ENCODE peak calls at places on chromosomes 12 and 14, in four cellular contexts. F, B, A and T are unnamed samples.

GRCh38 chr14:53979141-53979673 is 22.6 kb upstream of the BMP4 start:
- DNase-seq in A (no peak), F (no peak), B (no peak), T (no peak)

GRCh38 chr12:26791328-26791791 is 41.6 kb downstream of the ITPR2 start:
- DNase-seq in F (no peak), B (no peak), A (no peak), T (no peak)

GRCh38 chr14:102935756-102936155 is 13.3 kb downstream of the AMN start:
- DNase-seq in B (no peak), A (no peak), F (no peak), T (no peak)

GRCh38 chr12:21169878-21170472 is 39.0 kb downstream of the SLCO1B1 start:
- DNase-seq in F (no peak), A (no peak), B (no peak), T (peak; percentile 12)

GRCh38 chr12:89862511-89863331 is 154.1 kb upstream of the ATP2B1 start:
- DNase-seq in A (peak; percentile 72), B (no peak), F (no peak), T (peak; percentile 12)

GRCh38 chr12:77118696-77119095 is 53.3 kb upstream of the E2F7 start:
- DNase-seq in F (no peak), A (no peak), B (no peak), T (no peak)

GRCh38 chr12:113186666-113187325 is 1.3 kb downstream of the RITA1 start:
- DNase-seq in A (peak; percentile 82), F (no peak), B (no peak), T (no peak)

GRCh38 chr14:78950654-78951053 is 780.5 kb downstream of the NRXN3 start:
- DNase-seq in A (no peak), B (no peak), F (no peak), T (no peak)

GRCh38 chr14:93713726-93714405 is 74.4 kb downstream of the PRIMA1 start:
- DNase-seq in F (no peak), B (no peak), A (peak; percentile 61), T (no peak)

GRCh38 chr12:28189774-28190320 is 409 bp upstream of the CCDC91 start:
- DNase-seq in A (no peak), B (no peak), F (no peak), T (no peak)

GRCh38 chr14:82366803-82367202 is 833.1 kb upstream of the SEL1L start:
- DNase-seq in F (no peak), B (no peak), A (no peak), T (no peak)

GRCh38 chr12:57476162-57476992 is 3.3 kb downstream of the ARHGAP9 start:
- DNase-seq in B (no peak), A (peak; percentile 94), F (peak; percentile 83), T (no peak)

GRCh38 chr12:45730116-45730841 is 773 bp downstream of the ARID2 start:
- DNase-seq in A (peak; percentile 91), F (no peak), B (no peak), T (peak; percentile 21)

GRCh38 chr14:45140661-45141187 is 5.0 kb downstream of the FANCM start:
- DNase-seq in F (no peak), B (no peak), A (no peak), T (no peak)

GRCh38 chr12:29569392-29569791 is 71.9 kb upstream of the OVCH1 start:
- DNase-seq in A (no peak), F (no peak), B (no peak), T (no peak)

GRCh38 chr14:83548061-83548839 is 1981.7 kb upstream of the FLRT2 start:
- DNase-seq in B (no peak), F (no peak), A (no peak), T (no peak)

GRCh38 chr14:61346793-61347192 is 25.4 kb downstream of the PRKCH start:
- DNase-seq in B (no peak), A (no peak), F (no peak), T (no peak)

GRCh38 chr12:32240833-32241232 is 134.2 kb downstream of the BICD1 start:
- DNase-seq in F (no peak), B (no peak), A (no peak), T (no peak)

GRCh38 chr12:77231548-77231947 is 166.2 kb upstream of the E2F7 start:
- DNase-seq in B (peak; percentile 85), A (no peak), F (no peak), T (peak; percentile 6)

GRCh38 chr12:74890237-74890599 is 319.4 kb downstream of the KCNC2 start:
- DNase-seq in B (no peak), A (no peak), F (no peak), T (peak; percentile 55)

GRCh38 chr12:2052861-2053674 is at the start of gene CACNA1C:
- DNase-seq in B (no peak), F (no peak), A (peak; percentile 82), T (peak; percentile 64)

GRCh38 chr12:106246891-106247730 is 709 bp downstream of the CKAP4 start:
- DNase-seq in B (peak; percentile 90), F (peak; percentile 60), A (peak; percentile 92), T (peak; percentile 36)

GRCh38 chr14:58954052-58954451 is 234.4 kb upstream of the DAAM1 start:
- DNase-seq in F (no peak), B (no peak), A (no peak), T (no peak)

GRCh38 chr12:46908236-46908935 is 82.6 kb upstream of the SLC38A4 start:
- DNase-seq in A (no peak), F (no peak), B (no peak), T (no peak)

GRCh38 chr12:79441534-79441933 is 249.2 kb downstream of the PAWR start:
- DNase-seq in A (no peak), B (no peak), F (no peak), T (no peak)

GRCh38 chr14:49622022-49622607 is 1.5 kb downstream of the MGAT2 start:
- DNase-seq in B (no peak), A (no peak), F (no peak), T (no peak)

GRCh38 chr12:27999970-28000369 is 27.4 kb upstream of the PTHLH start:
- DNase-seq in F (no peak), A (no peak), B (no peak), T (no peak)

GRCh38 chr14:105844810-105845724 is 318.7 kb downstream of the TMEM121 start:
- DNase-seq in F (no peak), A (peak; percentile 70), B (peak; percentile 56), T (no peak)
- TF ChIP-seq POLR2A in F (no peak), A (no peak), B (no peak), T (no peak)

DNA sequence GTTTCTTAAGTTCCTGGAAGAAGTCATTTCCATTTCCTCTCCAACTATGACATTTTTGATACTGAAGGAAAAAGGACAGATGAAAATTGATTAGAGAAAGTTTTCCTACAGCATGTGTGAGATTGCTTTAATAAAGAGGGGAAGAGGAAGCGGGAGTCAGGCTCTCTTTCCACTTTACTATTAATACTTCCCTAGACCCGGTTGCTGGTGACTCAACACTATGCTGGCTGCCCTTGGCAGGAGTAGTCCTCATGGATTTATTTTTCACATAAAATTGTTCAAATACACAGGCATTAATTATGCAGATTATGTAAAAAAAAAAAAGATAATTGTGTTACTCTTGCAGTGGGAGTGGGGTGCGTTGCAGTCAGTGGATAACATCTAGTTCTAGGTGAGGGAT is 293.4 kb downstream of the EGLN3 start:
- DNase-seq in A (no peak), F (no peak), B (no peak), T (no peak)
- TF ChIP-seq POLR2AphosphoS5 in A (no peak), F (no peak), B (no peak), T (no peak)

GRCh38 chr14:35339761-35340406 is 47.7 kb downstream of the PSMA6 start:
- DNase-seq in A (peak; percentile 88), F (no peak), B (no peak), T (no peak)

GRCh38 chr14:35343709-35344474 is 51.7 kb downstream of the PSMA6 start:
- DNase-seq in F (no peak), A (no peak), B (no peak), T (no peak)

GRCh38 chr14:35340616-35341453 is 48.7 kb downstream of the PSMA6 start:
- DNase-seq in A (no peak), F (no peak), B (no peak), T (no peak)

GRCh38 chr14:35342160-35343010 is 50.2 kb downstream of the PSMA6 start:
- DNase-seq in A (no peak), B (no peak), F (no peak), T (peak; percentile 69)

GRCh38 chr14:35341454-35342159 is 49.4 kb downstream of the PSMA6 start:
- DNase-seq in B (peak; percentile 97), F (no peak), A (peak; percentile 94), T (peak; percentile 99)
- TF ChIP-seq POLR2A in B (peak; percentile 48), F (no peak), A (peak; percentile 32), T (peak; percentile 77)

GRCh38 chr12:15629108-15629507 is 160.1 kb downstream of the EPS8 start:
- DNase-seq in B (no peak), F (no peak), A (no peak), T (peak; percentile 7)
- TF ChIP-seq POLR2AphosphoS5 in B (peak; percentile 74), F (no peak), A (no peak), T (peak; percentile 65)

GRCh38 chr12:112116232-112117060 is 7.9 kb upstream of the NAA25 start:
- DNase-seq in B (peak; percentile 70), F (no peak), A (peak; percentile 72), T (no peak)
- TF ChIP-seq POLR2A in B (no peak), F (no peak), A (no peak), T (no peak)

GRCh38 chr14:74413622-74414021 is 12.4 kb downstream of the SYNDIG1L start:
- DNase-seq in F (no peak), A (no peak), B (no peak), T (no peak)
- TF ChIP-seq POLR2AphosphoS5 in F (no peak), A (no peak), B (no peak), T (no peak)

DNA sequence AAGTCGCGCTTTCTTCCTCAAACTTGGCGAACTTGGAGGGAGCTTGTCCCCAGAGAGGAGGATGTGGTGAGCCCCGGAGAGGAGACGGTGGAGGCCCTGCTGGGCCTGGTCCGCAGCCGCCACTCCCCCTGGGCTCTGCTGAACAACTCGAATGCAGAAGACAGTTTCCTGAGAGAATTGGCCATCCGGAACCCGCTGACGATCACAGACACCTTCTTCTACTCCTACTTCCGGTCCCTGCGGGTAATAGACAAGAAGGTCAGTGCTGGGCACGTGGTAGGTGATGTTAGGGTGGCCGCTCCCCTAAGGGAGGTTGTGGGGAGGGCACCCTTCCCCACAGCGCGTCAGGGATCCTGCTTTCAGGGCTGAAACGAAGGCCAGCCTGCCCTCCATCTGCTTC is 1.6 kb downstream of the LRRC43 start:
- DNase-seq in A (peak; percentile 76), F (no peak), B (no peak), T (no peak)
- TF ChIP-seq POLR2A in A (no peak), F (no peak), B (no peak), T (no peak)

GRCh38 chr12:49809369-49810158 is 18.6 kb downstream of the NCKAP5L start:
- DNase-seq in A (no peak), F (no peak), B (no peak), T (no peak)
- TF ChIP-seq POLR2AphosphoS5 in A (peak; percentile 40), F (no peak), B (no peak), T (no peak)

GRCh38 chr12:95003213-95003920 is at the start of gene NDUFA12:
- DNase-seq in F (peak; percentile 75), B (peak; percentile 97), A (peak; percentile 99), T (peak; percentile 91)
- TF ChIP-seq POLR2A in F (peak; percentile 96), B (peak; percentile 62), A (peak; percentile 58), T (peak; percentile 73)